ENCODE peak calls at places on chromosomes 5 and 9, in four cellular contexts. One of them, this sample, is unnamed.

GRCh38 chr9:133108794-133109641 is 12.0 kb downstream of the RALGDS start:
- DNase-seq in K562: no peak
- DNase-seq in IMR-90: no peak
- DNase-seq in A549: no peak
- DNase-seq in this sample: no peak

GRCh38 chr5:94276751-94277150 is 341.7 kb downstream of the KIAA0825 start:
- DNase-seq in K562: no peak
- DNase-seq in IMR-90: no peak
- DNase-seq in A549: no peak
- DNase-seq in this sample: no peak

GRCh38 chr9:95023217-95024003 is 294.1 kb downstream of the FANCC start:
- DNase-seq in K562: no peak
- DNase-seq in IMR-90: peak
- DNase-seq in A549: peak
- DNase-seq in this sample: no peak

GRCh38 chr5:19855453-19855852 is 132.5 kb downstream of the CDH18 start:
- DNase-seq in K562: no peak
- DNase-seq in IMR-90: no peak
- DNase-seq in A549: no peak
- DNase-seq in this sample: no peak

GRCh38 chr5:138601444-138601843 is 26.2 kb upstream of the HSPA9 start:
- DNase-seq in K562: peak
- DNase-seq in IMR-90: peak
- DNase-seq in A549: peak
- DNase-seq in this sample: no peak

GRCh38 chr9:112041199-112041535 is 133.9 kb downstream of the SUSD1 start:
- DNase-seq in K562: no peak
- DNase-seq in IMR-90: no peak
- DNase-seq in A549: no peak
- DNase-seq in this sample: no peak

GRCh38 chr5:17167171-17167891 is 50.1 kb upstream of the BASP1 start:
- DNase-seq in K562: no peak
- DNase-seq in IMR-90: no peak
- DNase-seq in A549: no peak
- DNase-seq in this sample: no peak

GRCh38 chr9:128998462-128998861 is 29.7 kb downstream of the SH3GLB2 start:
- DNase-seq in K562: no peak
- DNase-seq in IMR-90: no peak
- DNase-seq in A549: no peak
- DNase-seq in this sample: no peak

GRCh38 chr5:74105126-74105780 is 479.3 kb downstream of the ARHGEF28 start:
- DNase-seq in K562: no peak
- DNase-seq in IMR-90: no peak
- DNase-seq in A549: no peak
- DNase-seq in this sample: no peak

GRCh38 chr5:180474569-180474968 is 19.6 kb upstream of the CNOT6 start:
- DNase-seq in K562: no peak
- DNase-seq in IMR-90: no peak
- DNase-seq in A549: no peak
- DNase-seq in this sample: no peak

GRCh38 chr9:38380230-38380871 is 12.2 kb upstream of the ALDH1B1 start:
- DNase-seq in K562: no peak
- DNase-seq in IMR-90: peak
- DNase-seq in A549: no peak
- DNase-seq in this sample: no peak

GRCh38 chr9:113511047-113511521 is 47.6 kb downstream of the RGS3 start:
- DNase-seq in K562: no peak
- DNase-seq in IMR-90: no peak
- DNase-seq in A549: no peak
- DNase-seq in this sample: no peak

GRCh38 chr5:33969572-33970452 is 14.7 kb downstream of the SLC45A2 start:
- DNase-seq in K562: peak
- DNase-seq in IMR-90: peak
- DNase-seq in A549: peak
- DNase-seq in this sample: no peak

GRCh38 chr9:135591491-135592330 is 30.2 kb downstream of the PAEP start:
- DNase-seq in K562: no peak
- DNase-seq in IMR-90: no peak
- DNase-seq in A549: no peak
- DNase-seq in this sample: no peak

GRCh38 chr5:78597858-78598415 is 50.6 kb downstream of the LHFPL2 start:
- DNase-seq in K562: no peak
- DNase-seq in IMR-90: peak
- DNase-seq in A549: no peak
- DNase-seq in this sample: no peak

GRCh38 chr5:95815143-95815729 is 7.3 kb downstream of the GLRX start:
- DNase-seq in K562: no peak
- DNase-seq in IMR-90: no peak
- DNase-seq in A549: no peak
- DNase-seq in this sample: no peak

GRCh38 chr5:150612905-150613670 is 27.4 kb upstream of the SYNPO start:
- DNase-seq in K562: no peak
- DNase-seq in IMR-90: no peak
- DNase-seq in A549: no peak
- DNase-seq in this sample: no peak

GRCh38 chr9:83012578-83013260 is 50.2 kb downstream of the RASEF start:
- DNase-seq in K562: no peak
- DNase-seq in IMR-90: no peak
- DNase-seq in A549: no peak
- DNase-seq in this sample: no peak

GRCh38 chr5:115068239-115069086 is 101.2 kb downstream of the TRIM36 start:
- DNase-seq in K562: peak
- DNase-seq in IMR-90: peak
- DNase-seq in A549: peak
- DNase-seq in this sample: no peak

GRCh38 chr9:68997676-68998075 is 16.2 kb downstream of the PRKACG start:
- DNase-seq in K562: no peak
- DNase-seq in IMR-90: no peak
- DNase-seq in A549: no peak
- DNase-seq in this sample: no peak

GRCh38 chr5:170503970-170504525 is at the start of gene KCNIP1:
- DNase-seq in K562: no peak
- DNase-seq in IMR-90: no peak
- DNase-seq in A549: no peak
- DNase-seq in this sample: peak

GRCh38 chr5:146765089-146765832 is 113.3 kb downstream of the PPP2R2B start:
- DNase-seq in K562: no peak
- DNase-seq in IMR-90: no peak
- DNase-seq in A549: no peak
- DNase-seq in this sample: no peak

GRCh38 chr9:136485049-136485647 is 2.3 kb upstream of the SEC16A start:
- DNase-seq in K562: peak
- DNase-seq in IMR-90: peak
- DNase-seq in A549: peak
- DNase-seq in this sample: peak

GRCh38 chr5:17000296-17000939 is 64.3 kb upstream of the MYO10 start:
- DNase-seq in K562: no peak
- DNase-seq in IMR-90: peak
- DNase-seq in A549: peak
- DNase-seq in this sample: no peak

GRCh38 chr9:134455951-134456739 is 129.9 kb downstream of the RXRA start:
- DNase-seq in K562: peak
- DNase-seq in IMR-90: peak
- DNase-seq in A549: peak
- DNase-seq in this sample: no peak

GRCh38 chr5:172862165-172862801 is 28.2 kb downstream of the ERGIC1 start:
- DNase-seq in K562: no peak
- DNase-seq in IMR-90: peak
- DNase-seq in A549: no peak
- DNase-seq in this sample: no peak

GRCh38 chr5:29794146-29794787 is 1399.2 kb upstream of the CDH6 start:
- DNase-seq in K562: no peak
- DNase-seq in IMR-90: no peak
- DNase-seq in A549: no peak
- DNase-seq in this sample: no peak

GRCh38 chr9:128094166-128094949 is 26.3 kb downstream of the SLC25A25 start:
- DNase-seq in K562: peak
- DNase-seq in IMR-90: peak
- DNase-seq in A549: peak
- DNase-seq in this sample: no peak

GRCh38 chr9:133057006-133057405 is 4.8 kb upstream of the CEL start:
- DNase-seq in K562: no peak
- DNase-seq in IMR-90: no peak
- DNase-seq in A549: no peak
- DNase-seq in this sample: no peak

GRCh38 chr5:174426851-174427250 is 297.5 kb upstream of the MSX2 start:
- DNase-seq in K562: no peak
- DNase-seq in IMR-90: no peak
- DNase-seq in A549: no peak
- DNase-seq in this sample: no peak

GRCh38 chr5:174427304-174427703 is 297.1 kb upstream of the MSX2 start:
- DNase-seq in K562: no peak
- DNase-seq in IMR-90: no peak
- DNase-seq in A549: no peak
- DNase-seq in this sample: no peak

GRCh38 chr5:174425271-174425963 is 299.0 kb upstream of the MSX2 start:
- DNase-seq in K562: no peak
- DNase-seq in IMR-90: no peak
- DNase-seq in A549: no peak
- DNase-seq in this sample: no peak

GRCh38 chr5:174425964-174426290 is 298.5 kb upstream of the MSX2 start:
- DNase-seq in K562: no peak
- DNase-seq in IMR-90: no peak
- DNase-seq in A549: no peak
- DNase-seq in this sample: no peak

DNA sequence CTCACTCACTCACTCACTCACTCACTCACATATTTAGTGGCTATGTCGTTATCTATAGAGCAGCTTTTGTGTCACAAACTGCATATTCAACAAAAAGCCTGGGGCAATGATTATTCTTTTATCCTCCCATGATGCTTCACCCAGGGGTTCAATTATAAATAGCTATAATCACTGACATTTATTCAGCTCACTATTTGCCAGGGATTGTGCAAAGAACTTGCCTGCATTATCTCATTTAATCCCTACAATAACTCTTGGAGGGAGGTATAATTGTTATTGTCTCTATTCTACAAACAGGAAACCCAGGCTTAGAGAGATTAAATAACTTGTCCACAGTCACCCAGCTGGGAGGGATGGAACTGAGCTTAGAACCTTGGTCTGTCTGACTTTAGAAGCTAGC is 298.0 kb upstream of the MSX2 start:
- DNase-seq in K562: no peak
- DNase-seq in IMR-90: no peak
- DNase-seq in A549: no peak
- DNase-seq in this sample: no peak
- TF ChIP-seq MAFK in K562: no peak
- TF ChIP-seq MAFK in IMR-90: no peak
- TF ChIP-seq MAFK in A549: no peak
- TF ChIP-seq MAFK in this sample: no peak

DNA sequence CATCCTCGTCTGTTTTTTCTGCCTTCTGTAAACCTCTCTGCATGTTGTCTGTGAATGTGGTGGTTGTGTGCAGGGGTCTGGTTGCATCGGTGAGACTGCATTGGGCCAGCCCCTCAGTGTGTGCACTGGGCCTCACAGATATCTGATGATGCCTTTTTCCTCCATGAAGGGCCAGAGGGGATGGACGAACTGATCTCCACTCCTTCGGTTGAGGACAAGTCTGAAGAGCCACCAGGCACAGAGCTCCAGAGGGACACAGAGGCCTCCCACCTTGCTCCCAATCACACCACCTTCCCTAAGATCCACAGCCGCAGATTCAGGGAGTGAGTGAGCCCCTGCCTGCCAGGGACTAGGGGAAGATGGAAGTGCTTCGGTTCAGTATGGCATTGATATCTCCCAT is 31.3 kb downstream of the SECISBP2 start:
- DNase-seq in K562: no peak
- DNase-seq in IMR-90: no peak
- DNase-seq in A549: no peak
- DNase-seq in this sample: no peak
- TF ChIP-seq MAFK in K562: no peak
- TF ChIP-seq MAFK in IMR-90: no peak
- TF ChIP-seq MAFK in A549: no peak
- TF ChIP-seq MAFK in this sample: no peak

GRCh38 chr9:88960632-88961031 is 30.6 kb upstream of the S1PR3 start:
- DNase-seq in K562: no peak
- DNase-seq in IMR-90: no peak
- DNase-seq in A549: no peak
- DNase-seq in this sample: no peak
- TF ChIP-seq MAFK in K562: no peak
- TF ChIP-seq MAFK in IMR-90: no peak
- TF ChIP-seq MAFK in A549: no peak
- TF ChIP-seq MAFK in this sample: no peak

DNA sequence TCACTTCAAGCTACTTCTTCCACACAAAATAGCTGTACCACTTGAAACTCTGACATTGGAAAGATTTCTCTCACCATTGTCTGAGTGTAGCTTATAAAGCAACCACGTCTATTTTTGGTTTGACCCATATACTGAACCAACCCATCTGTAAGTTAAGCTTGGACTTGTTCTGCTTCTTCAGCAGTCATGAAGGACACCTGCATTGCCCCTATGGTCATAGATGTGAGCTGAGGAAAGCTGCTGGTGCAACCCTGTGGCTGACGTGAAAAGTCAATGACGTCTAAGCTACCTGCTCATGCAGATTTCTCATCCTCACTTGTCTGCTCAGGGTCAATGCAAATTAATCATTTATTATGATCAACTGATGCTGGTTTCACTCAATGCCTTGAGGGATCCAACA is 417.4 kb downstream of the CETN3 start:
- DNase-seq in K562: no peak
- DNase-seq in IMR-90: no peak
- DNase-seq in A549: no peak
- DNase-seq in this sample: no peak
- TF ChIP-seq MAFK in K562: no peak
- TF ChIP-seq MAFK in IMR-90: no peak
- TF ChIP-seq MAFK in A549: no peak
- TF ChIP-seq MAFK in this sample: no peak

GRCh38 chr5:142531977-142532376 is 153.9 kb downstream of the FGF1 start:
- DNase-seq in K562: no peak
- DNase-seq in IMR-90: no peak
- DNase-seq in A549: no peak
- DNase-seq in this sample: no peak
- TF ChIP-seq MAFK in K562: no peak
- TF ChIP-seq MAFK in IMR-90: no peak
- TF ChIP-seq MAFK in A549: no peak
- TF ChIP-seq MAFK in this sample: no peak

GRCh38 chr9:7536310-7536939 is 263.2 kb downstream of the DMAC1 start:
- DNase-seq in K562: peak
- DNase-seq in IMR-90: peak
- DNase-seq in A549: peak
- DNase-seq in this sample: no peak
- TF ChIP-seq MAFK in K562: no peak
- TF ChIP-seq MAFK in IMR-90: no peak
- TF ChIP-seq MAFK in A549: no peak
- TF ChIP-seq MAFK in this sample: no peak

GRCh38 chr5:134114886-134115805 is 665 bp downstream of the TCF7 start:
- DNase-seq in K562: peak
- DNase-seq in IMR-90: no peak
- DNase-seq in A549: no peak
- DNase-seq in this sample: peak
- TF ChIP-seq MAFK in K562: no peak
- TF ChIP-seq MAFK in IMR-90: no peak
- TF ChIP-seq MAFK in A549: no peak
- TF ChIP-seq MAFK in this sample: no peak

This sample was measured in H1.